ENCODE peak calls at places on chromosomes 7 and 10, in four cellular contexts. Z is sigmoid colon, E is H9, R is Caco-2. U is an unnamed sample.

GRCh38 chr10:3750884-3751283 is 34.1 kb downstream of the KLF6 start:
- DNase-seq in R (no peak), E (no peak), Z (no peak), U (no peak)

GRCh38 chr7:3533040-3533439 is 232.0 kb downstream of the SDK1 start:
- DNase-seq in E (no peak), Z (no peak), R (no peak), U (no peak)

GRCh38 chr7:2521952-2522591 is 2.5 kb downstream of the LFNG start:
- DNase-seq in R (no peak), Z (no peak), E (no peak), U (peak)

GRCh38 chr10:30058111-30058510 is 1.3 kb downstream of the JCAD start:
- DNase-seq in Z (no peak), E (no peak), R (no peak), U (no peak)

GRCh38 chr7:106767498-106768323 is 97.4 kb upstream of the PIK3CG start:
- DNase-seq in E (no peak), R (no peak), Z (no peak), U (no peak)

GRCh38 chr10:55464083-55464482 is 663.1 kb upstream of the PCDH15 start:
- DNase-seq in R (no peak), E (no peak), Z (no peak), U (no peak)

GRCh38 chr7:97835296-97836138 is 36.7 kb downstream of the ASNS start:
- DNase-seq in R (peak), Z (peak), E (peak), U (peak)

GRCh38 chr7:147681530-147681929 is 909.0 kb upstream of the C7orf33 start:
- DNase-seq in Z (no peak), E (no peak), R (no peak), U (no peak)

GRCh38 chr7:22142593-22142992 is 196.9 kb upstream of the CDCA7L start:
- DNase-seq in E (no peak), R (no peak), Z (no peak), U (no peak)

GRCh38 chr10:12588091-12588850 is 238.9 kb downstream of the CAMK1D start:
- DNase-seq in R (no peak), E (no peak), Z (peak), U (no peak)

GRCh38 chr7:12550956-12551355 is 19.6 kb upstream of the SCIN start:
- DNase-seq in Z (no peak), R (no peak), E (no peak), U (no peak)

GRCh38 chr7:151408839-151409554 is 841 bp downstream of the WDR86 start:
- DNase-seq in E (peak), R (no peak), Z (peak), U (peak)

GRCh38 chr7:116271161-116271979 is 61.0 kb downstream of the TES start:
- DNase-seq in E (no peak), R (no peak), Z (no peak), U (no peak)

GRCh38 chr7:16801111-16801542 is 3.7 kb downstream of the AGR2 start:
- DNase-seq in Z (no peak), E (no peak), R (peak), U (no peak)

GRCh38 chr10:68957654-68958053 is 1.7 kb downstream of the DDX21 start:
- DNase-seq in R (no peak), Z (no peak), E (no peak), U (no peak)

GRCh38 chr7:33581239-33581638 is 324.1 kb upstream of the BMPER start:
- DNase-seq in Z (no peak), E (no peak), R (no peak), U (no peak)

GRCh38 chr10:385571-386300 is 250.5 kb downstream of the ZMYND11 start:
- DNase-seq in Z (peak), E (no peak), R (no peak), U (no peak)

GRCh38 chr7:47288060-47288459 is 293.9 kb downstream of the TNS3 start:
- DNase-seq in Z (no peak), E (no peak), R (no peak), U (no peak)

GRCh38 chr10:86348321-86349210 is 18.0 kb downstream of the GRID1 start:
- DNase-seq in R (peak), E (peak), Z (peak), U (no peak)

GRCh38 chr7:37320140-37320839 is 128.4 kb downstream of the ELMO1 start:
- DNase-seq in E (no peak), R (no peak), Z (no peak), U (no peak)

GRCh38 chr7:154852205-154852604 is 150.7 kb downstream of the PAXIP1 start:
- DNase-seq in R (no peak), E (no peak), Z (peak), U (no peak)

GRCh38 chr10:9437131-9437530 is 1382.6 kb downstream of the GATA3 start:
- DNase-seq in Z (no peak), R (no peak), E (no peak), U (no peak)

GRCh38 chr10:49350856-49351532 is 44.9 kb downstream of the DRGX start:
- DNase-seq in Z (no peak), R (no peak), E (no peak), U (no peak)

GRCh38 chr10:27157150-27157549 is 2.0 kb downstream of the MASTL start:
- DNase-seq in E (no peak), Z (no peak), R (no peak), U (no peak)

GRCh38 chr10:6178581-6178980 is 24.2 kb upstream of the PFKFB3 start:
- DNase-seq in E (no peak), Z (no peak), R (no peak), U (no peak)

GRCh38 chr10:78868861-78869260 is 199.9 kb upstream of the ZMIZ1 start:
- DNase-seq in R (no peak), Z (peak), E (no peak), U (no peak)

GRCh38 chr7:36474283-36475010 is 84.8 kb downstream of the ANLN start:
- DNase-seq in E (no peak), Z (no peak), R (no peak), U (no peak)

GRCh38 chr10:117138838-117139580 is 939 bp upstream of the VAX1 start:
- DNase-seq in R (no peak), E (peak), Z (no peak), U (no peak)

GRCh38 chr7:44177570-44178131 is 11.6 kb downstream of the GCK start:
- DNase-seq in E (peak), Z (no peak), R (no peak), U (no peak)

GRCh38 chr10:60872451-60872850 is 71.5 kb downstream of the RHOBTB1 start:
- DNase-seq in E (no peak), R (no peak), Z (no peak), U (no peak)

GRCh38 chr10:60870803-60871202 is 73.2 kb downstream of the RHOBTB1 start:
- DNase-seq in E (no peak), R (no peak), Z (no peak), U (no peak)

GRCh38 chr10:60871215-60871614 is 72.8 kb downstream of the RHOBTB1 start:
- DNase-seq in E (no peak), Z (no peak), R (no peak), U (no peak)

GRCh38 chr10:60868946-60869345 is 75.0 kb downstream of the RHOBTB1 start:
- DNase-seq in E (no peak), Z (no peak), R (no peak), U (no peak)

GRCh38 chr10:60869916-60870728 is 73.9 kb downstream of the RHOBTB1 start:
- DNase-seq in E (peak), Z (no peak), R (peak), U (no peak)
- TF ChIP-seq CTCF in E (peak), Z (no peak), R (peak), U (no peak)

GRCh38 chr10:130637271-130637670 is 501.1 kb downstream of the GLRX3 start:
- DNase-seq in E (no peak), Z (no peak), R (no peak), U (no peak)
- TF ChIP-seq CTCF in E (no peak), Z (no peak), R (no peak), U (no peak)

GRCh38 chr7:18902892-18903291 is 214.5 kb downstream of the TWIST1 start:
- DNase-seq in Z (no peak), R (no peak), E (no peak), U (no peak)

GRCh38 chr7:18903676-18904075 is 213.8 kb downstream of the TWIST1 start:
- DNase-seq in E (no peak), Z (no peak), R (no peak), U (no peak)

GRCh38 chr7:18901351-18901750 is 216.1 kb downstream of the TWIST1 start:
- DNase-seq in Z (no peak), E (no peak), R (no peak), U (no peak)

GRCh38 chr7:18901881-18902280 is 215.6 kb downstream of the TWIST1 start:
- DNase-seq in Z (no peak), E (no peak), R (no peak), U (no peak)

GRCh38 chr7:18906901-18907300 is 210.5 kb downstream of the TWIST1 start:
- DNase-seq in E (no peak), Z (no peak), R (no peak), U (no peak)
- TF ChIP-seq CTCF in E (peak), Z (no peak), R (no peak), U (peak)

GRCh38 chr7:85014936-85015335 is 171.9 kb downstream of the SEMA3D start:
- DNase-seq in R (peak), Z (no peak), E (no peak), U (no peak)
- TF ChIP-seq CTCF in R (no peak), Z (no peak), E (no peak), U (no peak)

GRCh38 chr7:11373546-11374142 is 400.0 kb downstream of the PHF14 start:
- DNase-seq in R (no peak), Z (no peak), E (no peak), U (no peak)
- TF ChIP-seq CTCF in R (peak), Z (no peak), E (peak), U (peak)

U was measured in Calu3.